ENCODE peak calls at places on chromosomes 4 and X, in four cellular contexts. One of them, this sample, is unnamed. For H3K4me1, the result is how much of the 10 kb centered on the place peaks cover.

GRCh38 chr4:168863719-168864632 is 146.1 kb downstream of the CBR4 start:
- DNase-seq in Peyer's patch: no peak
- DNase-seq in HAP-1: no peak
- DNase-seq in transverse colon: no peak
- DNase-seq in this sample: no peak

GRCh38 chr4:26242451-26242850 is 78.4 kb upstream of the RBPJ start:
- DNase-seq in Peyer's patch: no peak
- DNase-seq in HAP-1: no peak
- DNase-seq in transverse colon: no peak
- DNase-seq in this sample: no peak

GRCh38 chr4:10028910-10029309 is 7.6 kb upstream of the SLC2A9 start:
- DNase-seq in Peyer's patch: no peak
- DNase-seq in HAP-1: no peak
- DNase-seq in transverse colon: no peak
- DNase-seq in this sample: no peak

GRCh38 chr4:17188035-17188967 is 289.9 kb upstream of the LDB2 start:
- DNase-seq in Peyer's patch: no peak
- DNase-seq in HAP-1: no peak
- DNase-seq in transverse colon: no peak
- DNase-seq in this sample: no peak

GRCh38 chr4:86939737-86940141 is 4.9 kb downstream of the AFF1 start:
- DNase-seq in Peyer's patch: no peak
- DNase-seq in HAP-1: no peak
- DNase-seq in transverse colon: peak
- DNase-seq in this sample: no peak

GRCh38 chr4:33262809-33263208 is 2542.6 kb downstream of the PCDH7 start:
- DNase-seq in Peyer's patch: no peak
- DNase-seq in HAP-1: no peak
- DNase-seq in transverse colon: no peak
- DNase-seq in this sample: no peak

GRCh38 chrX:774536-774935 is 143.9 kb downstream of the SHOX start:
- DNase-seq in Peyer's patch: no peak
- DNase-seq in HAP-1: no peak
- DNase-seq in transverse colon: no peak
- DNase-seq in this sample: no peak

GRCh38 chrX:103774070-103774642 is 2.5 kb upstream of the PLP1 start:
- DNase-seq in Peyer's patch: peak
- DNase-seq in HAP-1: peak
- DNase-seq in transverse colon: no peak
- DNase-seq in this sample: peak

DNA sequence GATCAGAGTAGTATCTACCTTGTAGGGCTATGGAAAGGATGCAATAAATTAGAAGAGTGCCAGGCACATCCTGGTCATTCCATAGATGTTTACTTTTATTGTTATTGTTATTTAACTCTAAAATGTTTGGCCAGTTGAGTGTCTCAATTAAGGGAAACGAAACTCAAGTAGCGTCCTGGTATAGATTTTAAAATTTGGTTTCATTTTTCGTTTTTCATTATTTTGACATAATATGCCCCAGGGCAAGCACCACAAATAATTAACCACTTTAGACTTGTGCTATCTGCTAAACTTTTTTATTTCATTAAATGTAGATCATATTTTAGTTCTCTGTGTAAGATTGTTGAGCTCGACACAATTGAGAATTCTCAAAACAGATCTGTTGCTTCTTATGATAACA is 179.7 kb upstream of the PRPS2 start:
- DNase-seq in Peyer's patch: no peak
- DNase-seq in HAP-1: no peak
- DNase-seq in transverse colon: no peak
- DNase-seq in this sample: no peak
- H3K4me1 ChIP-seq in Peyer's patch: under half
- H3K4me1 ChIP-seq in HAP-1: under half
- H3K4me1 ChIP-seq in transverse colon: under half
- H3K4me1 ChIP-seq in this sample: under half

GRCh38 chrX:46328133-46328532 is 217.1 kb downstream of the ZNF674 start:
- DNase-seq in Peyer's patch: no peak
- DNase-seq in HAP-1: no peak
- DNase-seq in transverse colon: no peak
- DNase-seq in this sample: no peak

GRCh38 chrX:46327229-46328081 is 217.8 kb downstream of the ZNF674 start:
- DNase-seq in Peyer's patch: peak
- DNase-seq in HAP-1: peak
- DNase-seq in transverse colon: peak
- DNase-seq in this sample: no peak

GRCh38 chrX:46324166-46324565 is 221.1 kb downstream of the ZNF674 start:
- DNase-seq in Peyer's patch: no peak
- DNase-seq in HAP-1: no peak
- DNase-seq in transverse colon: no peak
- DNase-seq in this sample: no peak

GRCh38 chrX:46325312-46325877 is 219.8 kb downstream of the ZNF674 start:
- DNase-seq in Peyer's patch: no peak
- DNase-seq in HAP-1: peak
- DNase-seq in transverse colon: no peak
- DNase-seq in this sample: no peak

GRCh38 chrX:46326161-46326560 is 219.1 kb downstream of the ZNF674 start:
- DNase-seq in Peyer's patch: no peak
- DNase-seq in HAP-1: no peak
- DNase-seq in transverse colon: no peak
- DNase-seq in this sample: no peak
- H3K4me1 ChIP-seq in Peyer's patch: under half
- H3K4me1 ChIP-seq in HAP-1: under half
- H3K4me1 ChIP-seq in transverse colon: under half
- H3K4me1 ChIP-seq in this sample: under half

GRCh38 chrX:153953892-153954617 is 9.6 kb upstream of the RENBP start:
- DNase-seq in Peyer's patch: no peak
- DNase-seq in HAP-1: no peak
- DNase-seq in transverse colon: no peak
- DNase-seq in this sample: no peak

GRCh38 chrX:153948847-153949819 is 4.7 kb upstream of the RENBP start:
- DNase-seq in Peyer's patch: no peak
- DNase-seq in HAP-1: no peak
- DNase-seq in transverse colon: no peak
- DNase-seq in this sample: no peak

GRCh38 chrX:153953342-153953830 is 8.9 kb upstream of the RENBP start:
- DNase-seq in Peyer's patch: peak
- DNase-seq in HAP-1: peak
- DNase-seq in transverse colon: peak
- DNase-seq in this sample: peak

GRCh38 chrX:153952373-153953026 is 8.1 kb upstream of the RENBP start:
- DNase-seq in Peyer's patch: no peak
- DNase-seq in HAP-1: no peak
- DNase-seq in transverse colon: no peak
- DNase-seq in this sample: no peak

DNA sequence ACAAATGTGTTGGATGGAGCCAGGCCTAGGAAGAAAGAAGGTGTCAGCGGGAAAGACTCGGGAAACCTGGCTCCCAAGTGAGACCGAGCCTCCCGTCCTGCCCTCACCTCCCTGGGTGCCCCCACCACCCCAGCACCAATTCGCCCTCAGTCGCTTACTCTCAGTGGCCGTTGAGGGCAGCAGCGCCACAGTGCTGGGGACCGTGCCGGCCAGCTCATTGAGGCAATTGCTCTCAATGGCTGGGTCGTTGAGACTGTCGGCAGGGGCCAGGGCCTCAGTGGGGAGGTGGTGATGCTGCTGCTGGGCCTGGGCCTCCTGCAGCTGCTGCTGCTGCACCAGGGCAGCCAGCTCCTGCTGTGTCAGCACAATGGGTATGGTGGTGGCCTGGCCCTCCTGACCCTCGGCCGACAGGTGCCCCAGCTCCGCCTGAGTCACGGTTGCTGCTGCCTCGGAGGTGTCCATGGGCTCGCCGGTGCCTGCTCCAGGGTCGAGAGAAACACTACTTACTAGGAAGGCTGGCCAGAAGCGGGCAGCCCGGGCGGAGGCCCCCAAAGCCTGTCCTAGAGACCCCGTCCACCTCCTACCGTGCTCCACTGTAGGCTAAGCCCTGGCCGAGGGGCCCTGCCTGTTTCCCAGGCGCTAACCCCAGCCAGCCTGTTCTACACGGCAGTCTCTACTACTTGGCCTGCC is 7.4 kb upstream of the RENBP start:
- DNase-seq in Peyer's patch: no peak
- DNase-seq in HAP-1: no peak
- DNase-seq in transverse colon: no peak
- DNase-seq in this sample: no peak
- H3K4me1 ChIP-seq in Peyer's patch: under half
- H3K4me1 ChIP-seq in HAP-1: under half
- H3K4me1 ChIP-seq in transverse colon: under half
- H3K4me1 ChIP-seq in this sample: under half

GRCh38 chrX:67734111-67734753 is 190.4 kb downstream of the AR start:
- DNase-seq in Peyer's patch: no peak
- DNase-seq in HAP-1: no peak
- DNase-seq in transverse colon: no peak
- DNase-seq in this sample: no peak

GRCh38 chrX:67727576-67727975 is 183.8 kb downstream of the AR start:
- DNase-seq in Peyer's patch: no peak
- DNase-seq in HAP-1: no peak
- DNase-seq in transverse colon: no peak
- DNase-seq in this sample: no peak

GRCh38 chrX:67732864-67733263 is 189.0 kb downstream of the AR start:
- DNase-seq in Peyer's patch: no peak
- DNase-seq in HAP-1: no peak
- DNase-seq in transverse colon: no peak
- DNase-seq in this sample: no peak
- H3K4me1 ChIP-seq in Peyer's patch: under half
- H3K4me1 ChIP-seq in HAP-1: under half
- H3K4me1 ChIP-seq in transverse colon: under half
- H3K4me1 ChIP-seq in this sample: under half

GRCh38 chr4:108850407-108850709 is 87.5 kb upstream of the ETNPPL start:
- DNase-seq in Peyer's patch: no peak
- DNase-seq in HAP-1: no peak
- DNase-seq in transverse colon: no peak
- DNase-seq in this sample: no peak
- H3K4me1 ChIP-seq in Peyer's patch: under half
- H3K4me1 ChIP-seq in HAP-1: under half
- H3K4me1 ChIP-seq in transverse colon: under half
- H3K4me1 ChIP-seq in this sample: under half

GRCh38 chr4:186767794-186768193 is 44.1 kb upstream of the FAT1 start:
- DNase-seq in Peyer's patch: no peak
- DNase-seq in HAP-1: no peak
- DNase-seq in transverse colon: no peak
- DNase-seq in this sample: no peak

GRCh38 chr4:186762865-186763264 is 39.2 kb upstream of the FAT1 start:
- DNase-seq in Peyer's patch: no peak
- DNase-seq in HAP-1: no peak
- DNase-seq in transverse colon: no peak
- DNase-seq in this sample: no peak

GRCh38 chr4:186764457-186764856 is 40.8 kb upstream of the FAT1 start:
- DNase-seq in Peyer's patch: no peak
- DNase-seq in HAP-1: no peak
- DNase-seq in transverse colon: no peak
- DNase-seq in this sample: no peak

GRCh38 chr4:186765138-186765537 is 41.5 kb upstream of the FAT1 start:
- DNase-seq in Peyer's patch: peak
- DNase-seq in HAP-1: peak
- DNase-seq in transverse colon: peak
- DNase-seq in this sample: no peak

DNA sequence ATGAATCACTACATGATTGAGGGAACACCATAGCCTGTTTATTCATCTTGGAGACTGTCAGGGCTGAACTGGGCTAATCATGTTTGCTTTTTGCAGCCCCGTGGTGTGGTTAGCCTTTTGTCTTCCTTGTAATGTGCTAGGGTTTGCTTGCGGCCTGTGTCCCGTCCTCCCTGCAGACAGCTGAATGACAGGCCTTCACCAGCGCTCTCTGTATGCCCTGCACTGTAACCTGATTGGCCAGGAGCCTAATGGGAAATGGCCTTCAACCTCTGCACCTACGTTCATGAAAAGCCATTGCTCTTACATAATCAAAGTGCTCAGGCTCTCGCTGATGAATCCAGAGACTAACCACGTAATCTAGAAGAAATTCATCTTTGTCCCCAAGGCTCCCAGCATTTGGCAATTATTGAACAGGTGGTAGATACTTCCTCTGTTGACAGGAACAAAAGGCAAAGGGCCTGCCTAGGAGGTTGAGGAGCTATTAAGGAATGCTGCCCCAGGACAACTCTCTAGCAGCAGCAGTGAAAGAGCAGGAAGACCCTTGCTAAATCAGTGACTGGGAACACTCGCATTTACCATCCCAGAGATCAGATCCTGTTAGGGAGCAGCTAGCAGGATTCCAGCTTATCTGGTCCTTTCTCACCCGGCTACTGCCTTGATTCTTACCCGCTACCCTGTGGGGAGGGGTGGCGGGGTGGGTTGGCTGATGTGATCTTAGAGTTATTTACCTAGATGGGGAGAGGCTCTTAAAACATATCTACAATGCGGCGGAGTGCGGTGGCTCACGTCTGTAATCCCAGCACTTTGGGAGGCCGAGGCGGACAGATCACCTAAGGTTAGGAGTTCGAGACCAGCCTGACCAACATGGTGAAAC is 42.3 kb upstream of the FAT1 start:
- DNase-seq in Peyer's patch: peak
- DNase-seq in HAP-1: peak
- DNase-seq in transverse colon: peak
- DNase-seq in this sample: no peak
- H3K4me1 ChIP-seq in Peyer's patch: under half
- H3K4me1 ChIP-seq in HAP-1: under half
- H3K4me1 ChIP-seq in transverse colon: under half
- H3K4me1 ChIP-seq in this sample: under half

GRCh38 chrX:7568597-7568996 is 274.4 kb upstream of the VCX start:
- DNase-seq in Peyer's patch: no peak
- DNase-seq in HAP-1: no peak
- DNase-seq in transverse colon: no peak
- DNase-seq in this sample: no peak
- H3K4me1 ChIP-seq in Peyer's patch: under half
- H3K4me1 ChIP-seq in HAP-1: under half
- H3K4me1 ChIP-seq in transverse colon: under half
- H3K4me1 ChIP-seq in this sample: under half

DNA sequence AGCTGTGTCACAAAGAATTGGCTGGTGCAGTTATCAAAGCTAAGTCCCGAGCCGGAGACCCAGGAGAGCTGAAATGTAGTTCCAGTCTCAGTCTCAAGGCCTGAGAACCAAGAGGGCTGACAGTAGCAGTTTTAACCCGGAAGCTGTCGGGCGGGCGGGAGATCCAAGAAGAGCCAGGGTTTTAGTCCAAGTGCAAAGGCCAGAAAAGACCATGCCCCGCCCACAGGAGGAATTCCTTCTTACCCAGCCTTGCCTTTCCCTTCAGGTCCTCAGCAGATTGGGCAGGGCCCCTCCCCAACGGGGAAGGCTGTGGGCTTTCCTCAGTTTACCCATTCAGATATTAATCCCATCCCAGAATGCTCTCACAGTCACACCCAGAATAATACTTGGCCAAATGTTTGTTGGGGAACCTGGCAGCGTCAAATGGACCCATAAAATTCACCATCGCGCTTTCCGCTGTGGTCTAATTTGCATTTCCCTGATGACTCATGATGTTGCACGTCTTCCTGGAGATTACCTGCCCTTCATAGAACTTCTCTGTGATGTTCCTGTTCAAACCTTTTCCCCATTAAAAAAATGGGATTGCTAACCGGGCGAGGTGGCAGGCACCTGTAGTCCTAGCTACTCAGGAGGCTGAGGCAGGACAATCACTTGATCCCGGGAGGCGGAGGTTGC is 16.2 kb downstream of the MAEA start:
- DNase-seq in Peyer's patch: peak
- DNase-seq in HAP-1: no peak
- DNase-seq in transverse colon: peak
- DNase-seq in this sample: no peak
- H3K4me1 ChIP-seq in Peyer's patch: under half
- H3K4me1 ChIP-seq in HAP-1: under half
- H3K4me1 ChIP-seq in transverse colon: under half
- H3K4me1 ChIP-seq in this sample: under half

This sample was measured in prostate gland.